ENCODE peak calls at places on chromosomes 13 and 19, in ten cellular contexts. R, I, S, Q, D, P, Y, E, A and F are unnamed samples.
A peak's percentile ranks its signal among the peaks of the same experiment; 100 is the strongest.

GRCh38 chr19:10206226-10206873 is 11.6 kb upstream of the DNMT1 start:
- DNase-seq in Y (no peak), R (no peak), S (no peak), P (no peak), A (peak; percentile 78), I (no peak), E (no peak), D (peak; percentile 50), Q (no peak), F (no peak)

GRCh38 chr19:14677464-14677863 is 2.8 kb upstream of the ADGRE3 start:
- DNase-seq in S (no peak), P (no peak), E (no peak), R (no peak), Y (no peak), Q (no peak), A (no peak), I (no peak), D (no peak), F (no peak)

GRCh38 chr19:3075605-3076431 is 13.5 kb upstream of the TLE5 start:
- DNase-seq in P (peak; percentile 66), S (no peak), Q (peak; percentile 78), Y (peak; percentile 80), I (no peak), E (peak; percentile 74), A (peak; percentile 66), D (peak; percentile 62), R (no peak), F (no peak)

GRCh38 chr13:28429685-28430290 is 65.1 kb downstream of the FLT1 start:
- DNase-seq in R (no peak), I (no peak), Q (no peak), D (peak; percentile 15), E (no peak), P (peak; percentile 91), Y (no peak), S (no peak), A (no peak), F (no peak)

GRCh38 chr13:47869780-47870179 is 131.3 kb downstream of the SUCLA2 start:
- DNase-seq in I (peak; percentile 31), A (no peak), P (no peak), Q (no peak), E (no peak), S (no peak), Y (no peak), R (no peak), D (no peak), F (no peak)

GRCh38 chr19:28505134-28505533 is 707.8 kb downstream of the UQCRFS1 start:
- DNase-seq in I (no peak), S (no peak), A (no peak), Y (no peak), E (no peak), P (no peak), Q (no peak), R (no peak), D (no peak), F (no peak)

GRCh38 chr19:47013041-47013517 is 6.6 kb upstream of the NPAS1 start:
- DNase-seq in Y (peak; percentile 57), R (no peak), S (no peak), I (no peak), Q (peak; percentile 53), D (peak; percentile 92), E (peak; percentile 86), A (peak; percentile 87), P (peak; percentile 48), F (no peak)

GRCh38 chr13:59086147-59086546 is 1077.6 kb downstream of the DIAPH3 start:
- DNase-seq in D (no peak), E (no peak), Y (no peak), I (no peak), S (no peak), A (no peak), P (no peak), R (no peak), Q (no peak), F (peak; percentile 86)

GRCh38 chr13:27086599-27087265 is 84.9 kb downstream of the USP12 start:
- DNase-seq in A (no peak), S (no peak), P (no peak), Q (no peak), Y (no peak), I (no peak), D (no peak), E (no peak), R (no peak), F (no peak)

GRCh38 chr13:113216165-113217056 is 7.0 kb downstream of the CUL4A start:
- DNase-seq in A (peak; percentile 70), Q (no peak), I (no peak), E (peak; percentile 61), S (no peak), Y (no peak), R (no peak), P (no peak), D (peak; percentile 72), F (peak; percentile 47)

GRCh38 chr19:34244611-34245299 is 9.6 kb upstream of the GARRE1 start:
- DNase-seq in Y (no peak), R (no peak), P (no peak), A (no peak), Q (no peak), S (no peak), E (no peak), I (no peak), D (peak; percentile 59), F (no peak)

GRCh38 chr13:100535401-100536135 is 53.0 kb downstream of the GGACT start:
- DNase-seq in S (no peak), D (no peak), I (no peak), P (no peak), R (no peak), Y (no peak), Q (no peak), A (no peak), E (no peak), F (no peak)

GRCh38 chr13:94444826-94445225 is 34.7 kb downstream of the DCT start:
- DNase-seq in E (no peak), R (no peak), P (no peak), I (no peak), S (no peak), A (no peak), Y (no peak), Q (no peak), D (no peak), F (no peak)

GRCh38 chr19:43694553-43694952 is 21.3 kb upstream of the IRGC start:
- DNase-seq in S (no peak), P (no peak), R (no peak), I (no peak), Q (no peak), D (no peak), A (no peak), Y (no peak), E (no peak), F (no peak)

GRCh38 chr13:49679244-49679643 is 12.0 kb downstream of the EBPL start:
- DNase-seq in E (no peak), I (no peak), R (no peak), A (no peak), S (no peak), Q (no peak), D (no peak), P (peak; percentile 44), Y (no peak), F (no peak)